ENCODE peak calls at places on chromosomes 13 and 19, in four cellular contexts. One of them, this sample, is unnamed.
A peak's percentile ranks its signal among the peaks of the same experiment; 100 is the strongest.

GRCh38 chr13:113666324-113666660 is 727 bp upstream of the GRK1 start:
- DNase-seq in mammary epithelial cell: no peak
- DNase-seq in naive thymus-derived CD4-positive, alpha-beta T cell: no peak
- DNase-seq in ascending aorta: no peak
- DNase-seq in this sample: no peak

GRCh38 chr13:103640617-103641016 is 574.4 kb upstream of the SLC10A2 start:
- DNase-seq in mammary epithelial cell: no peak
- DNase-seq in naive thymus-derived CD4-positive, alpha-beta T cell: no peak
- DNase-seq in ascending aorta: no peak
- DNase-seq in this sample: no peak

GRCh38 chr19:1125601-1126533 is 22.1 kb downstream of the GPX4 start:
- DNase-seq in mammary epithelial cell: no peak
- DNase-seq in naive thymus-derived CD4-positive, alpha-beta T cell: no peak
- DNase-seq in ascending aorta: no peak
- DNase-seq in this sample: no peak

GRCh38 chr13:110138700-110139036 is 168.3 kb downstream of the COL4A1 start:
- DNase-seq in mammary epithelial cell: no peak
- DNase-seq in naive thymus-derived CD4-positive, alpha-beta T cell: no peak
- DNase-seq in ascending aorta: no peak
- DNase-seq in this sample: no peak

GRCh38 chr13:32150239-32150638 is 118.7 kb downstream of the FRY start:
- DNase-seq in mammary epithelial cell: no peak
- DNase-seq in naive thymus-derived CD4-positive, alpha-beta T cell: no peak
- DNase-seq in ascending aorta: peak; percentile 75
- DNase-seq in this sample: no peak

GRCh38 chr13:49584771-49585182 is 581 bp downstream of the RCBTB1 start:
- DNase-seq in mammary epithelial cell: no peak
- DNase-seq in naive thymus-derived CD4-positive, alpha-beta T cell: no peak
- DNase-seq in ascending aorta: no peak
- DNase-seq in this sample: no peak

GRCh38 chr19:57664269-57665127 is 4.2 kb upstream of the ZSCAN4 start:
- DNase-seq in mammary epithelial cell: peak; percentile 39
- DNase-seq in naive thymus-derived CD4-positive, alpha-beta T cell: peak; percentile 28
- DNase-seq in ascending aorta: peak; percentile 61
- DNase-seq in this sample: peak; percentile 39

GRCh38 chr13:42999491-42999890 is 7.5 kb upstream of the EPSTI1 start:
- DNase-seq in mammary epithelial cell: no peak
- DNase-seq in naive thymus-derived CD4-positive, alpha-beta T cell: no peak
- DNase-seq in ascending aorta: no peak
- DNase-seq in this sample: no peak

GRCh38 chr13:44627441-44627840 is 51.3 kb upstream of the TSC22D1 start:
- DNase-seq in mammary epithelial cell: no peak
- DNase-seq in naive thymus-derived CD4-positive, alpha-beta T cell: no peak
- DNase-seq in ascending aorta: no peak
- DNase-seq in this sample: no peak

GRCh38 chr13:99404005-99404755 is 97.0 kb upstream of the GPR183 start:
- DNase-seq in mammary epithelial cell: peak; percentile 59
- DNase-seq in naive thymus-derived CD4-positive, alpha-beta T cell: no peak
- DNase-seq in ascending aorta: peak; percentile 56
- DNase-seq in this sample: no peak

GRCh38 chr19:33796164-33797100 is at the start of gene KCTD15:
- DNase-seq in mammary epithelial cell: peak; percentile 60
- DNase-seq in naive thymus-derived CD4-positive, alpha-beta T cell: no peak
- DNase-seq in ascending aorta: no peak
- DNase-seq in this sample: peak; percentile 61

GRCh38 chr19:47613165-47614146 is 4.5 kb downstream of the BICRA start:
- DNase-seq in mammary epithelial cell: no peak
- DNase-seq in naive thymus-derived CD4-positive, alpha-beta T cell: no peak
- DNase-seq in ascending aorta: no peak
- DNase-seq in this sample: peak; percentile 86

GRCh38 chr13:111659842-111660241 is 339.4 kb downstream of the TEX29 start:
- DNase-seq in mammary epithelial cell: no peak
- DNase-seq in naive thymus-derived CD4-positive, alpha-beta T cell: no peak
- DNase-seq in ascending aorta: no peak
- DNase-seq in this sample: no peak

GRCh38 chr13:24264976-24265375 is 44.4 kb upstream of the C1QTNF9 start:
- DNase-seq in mammary epithelial cell: peak; percentile 2
- DNase-seq in naive thymus-derived CD4-positive, alpha-beta T cell: peak; percentile 75
- DNase-seq in ascending aorta: no peak
- DNase-seq in this sample: no peak

GRCh38 chr13:76009491-76009890 is 373.4 kb downstream of the LMO7 start:
- DNase-seq in mammary epithelial cell: peak; percentile 63
- DNase-seq in naive thymus-derived CD4-positive, alpha-beta T cell: no peak
- DNase-seq in ascending aorta: no peak
- DNase-seq in this sample: no peak

GRCh38 chr19:11378319-11379189 is 4.1 kb downstream of the SWSAP1 start:
- DNase-seq in mammary epithelial cell: peak; percentile 80
- DNase-seq in naive thymus-derived CD4-positive, alpha-beta T cell: no peak
- DNase-seq in ascending aorta: no peak
- DNase-seq in this sample: peak; percentile 64

GRCh38 chr19:14507704-14508246 is 10.4 kb downstream of the DNAJB1 start:
- DNase-seq in mammary epithelial cell: peak; percentile 65
- DNase-seq in naive thymus-derived CD4-positive, alpha-beta T cell: no peak
- DNase-seq in ascending aorta: no peak
- DNase-seq in this sample: no peak

GRCh38 chr19:40604647-40605200 is 3.6 kb downstream of the LTBP4 start:
- DNase-seq in mammary epithelial cell: peak; percentile 41
- DNase-seq in naive thymus-derived CD4-positive, alpha-beta T cell: no peak
- DNase-seq in ascending aorta: no peak
- DNase-seq in this sample: no peak

GRCh38 chr13:74129500-74130144 is 4.6 kb downstream of the KLF12 start:
- DNase-seq in mammary epithelial cell: peak; percentile 6
- DNase-seq in naive thymus-derived CD4-positive, alpha-beta T cell: peak; percentile 16
- DNase-seq in ascending aorta: no peak
- DNase-seq in this sample: peak; percentile 81

GRCh38 chr19:54432144-54432738 is 16.8 kb upstream of the LENG8 start:
- DNase-seq in mammary epithelial cell: peak; percentile 78
- DNase-seq in naive thymus-derived CD4-positive, alpha-beta T cell: no peak
- DNase-seq in ascending aorta: no peak
- DNase-seq in this sample: no peak

GRCh38 chr13:74250738-74251190 is 116.6 kb upstream of the KLF12 start:
- DNase-seq in mammary epithelial cell: peak; percentile 88
- DNase-seq in naive thymus-derived CD4-positive, alpha-beta T cell: no peak
- DNase-seq in ascending aorta: no peak
- DNase-seq in this sample: no peak

GRCh38 chr13:40974460-40975407 is 44.4 kb downstream of the ELF1 start:
- DNase-seq in mammary epithelial cell: peak; percentile 23
- DNase-seq in naive thymus-derived CD4-positive, alpha-beta T cell: peak; percentile 46
- DNase-seq in ascending aorta: no peak
- DNase-seq in this sample: peak; percentile 77

GRCh38 chr13:92355213-92355612 is 871.4 kb upstream of the GPC6 start:
- DNase-seq in mammary epithelial cell: no peak
- DNase-seq in naive thymus-derived CD4-positive, alpha-beta T cell: no peak
- DNase-seq in ascending aorta: no peak
- DNase-seq in this sample: peak; percentile 40

GRCh38 chr13:94233401-94233800 is 246.1 kb downstream of the DCT start:
- DNase-seq in mammary epithelial cell: peak; percentile 91
- DNase-seq in naive thymus-derived CD4-positive, alpha-beta T cell: no peak
- DNase-seq in ascending aorta: no peak
- DNase-seq in this sample: peak; percentile 76

GRCh38 chr19:18444513-18444912 is 6.6 kb upstream of the ISYNA1 start:
- DNase-seq in mammary epithelial cell: no peak
- DNase-seq in naive thymus-derived CD4-positive, alpha-beta T cell: no peak
- DNase-seq in ascending aorta: no peak
- DNase-seq in this sample: no peak

GRCh38 chr19:53881482-53882390 is at the start of gene PRKCG:
- DNase-seq in mammary epithelial cell: peak; percentile 41
- DNase-seq in naive thymus-derived CD4-positive, alpha-beta T cell: peak; percentile 75
- DNase-seq in ascending aorta: no peak
- DNase-seq in this sample: peak; percentile 62

GRCh38 chr13:90526711-90527110 is 820.8 kb upstream of the MIR17HG start:
- DNase-seq in mammary epithelial cell: no peak
- DNase-seq in naive thymus-derived CD4-positive, alpha-beta T cell: no peak
- DNase-seq in ascending aorta: no peak
- DNase-seq in this sample: no peak

GRCh38 chr13:74289130-74289529 is 154.9 kb upstream of the KLF12 start:
- DNase-seq in mammary epithelial cell: no peak
- DNase-seq in naive thymus-derived CD4-positive, alpha-beta T cell: no peak
- DNase-seq in ascending aorta: no peak
- DNase-seq in this sample: no peak

GRCh38 chr19:4524808-4525562 is 6.7 kb upstream of the PLIN4 start:
- DNase-seq in mammary epithelial cell: peak; percentile 30
- DNase-seq in naive thymus-derived CD4-positive, alpha-beta T cell: peak; percentile 60
- DNase-seq in ascending aorta: no peak
- DNase-seq in this sample: peak; percentile 63

GRCh38 chr19:1065606-1066109 is 1.3 kb upstream of the ARHGAP45 start:
- DNase-seq in mammary epithelial cell: peak; percentile 54
- DNase-seq in naive thymus-derived CD4-positive, alpha-beta T cell: no peak
- DNase-seq in ascending aorta: no peak
- DNase-seq in this sample: no peak

GRCh38 chr13:84131249-84131648 is 249.0 kb upstream of the SLITRK1 start:
- DNase-seq in mammary epithelial cell: no peak
- DNase-seq in naive thymus-derived CD4-positive, alpha-beta T cell: no peak
- DNase-seq in ascending aorta: no peak
- DNase-seq in this sample: no peak

GRCh38 chr13:25659091-25659502 is 287.3 kb downstream of the ATP8A2 start:
- DNase-seq in mammary epithelial cell: peak; percentile 31
- DNase-seq in naive thymus-derived CD4-positive, alpha-beta T cell: no peak
- DNase-seq in ascending aorta: no peak
- DNase-seq in this sample: no peak

GRCh38 chr13:94182185-94182761 is 297.2 kb downstream of the DCT start:
- DNase-seq in mammary epithelial cell: no peak
- DNase-seq in naive thymus-derived CD4-positive, alpha-beta T cell: no peak
- DNase-seq in ascending aorta: no peak
- DNase-seq in this sample: no peak

GRCh38 chr13:36965767-36966166 is 33.4 kb downstream of the ALG5 start:
- DNase-seq in mammary epithelial cell: peak; percentile 88
- DNase-seq in naive thymus-derived CD4-positive, alpha-beta T cell: no peak
- DNase-seq in ascending aorta: no peak
- DNase-seq in this sample: peak; percentile 22

GRCh38 chr19:55376381-55376933 is at the start of gene TMEM190:
- DNase-seq in mammary epithelial cell: peak; percentile 22
- DNase-seq in naive thymus-derived CD4-positive, alpha-beta T cell: no peak
- DNase-seq in ascending aorta: no peak
- DNase-seq in this sample: no peak

GRCh38 chr13:98873377-98874028 is 104.4 kb downstream of the DOCK9 start:
- DNase-seq in mammary epithelial cell: no peak
- DNase-seq in naive thymus-derived CD4-positive, alpha-beta T cell: no peak
- DNase-seq in ascending aorta: no peak
- DNase-seq in this sample: no peak

GRCh38 chr13:114068723-114069322 is 63.6 kb downstream of the RASA3 start:
- DNase-seq in mammary epithelial cell: no peak
- DNase-seq in naive thymus-derived CD4-positive, alpha-beta T cell: no peak
- DNase-seq in ascending aorta: no peak
- DNase-seq in this sample: no peak

GRCh38 chr13:94480672-94481145 is 1.2 kb upstream of the DCT start:
- DNase-seq in mammary epithelial cell: peak; percentile 6
- DNase-seq in naive thymus-derived CD4-positive, alpha-beta T cell: no peak
- DNase-seq in ascending aorta: no peak
- DNase-seq in this sample: no peak

GRCh38 chr19:52370341-52370710 is 603 bp downstream of the ZNF880 start:
- DNase-seq in mammary epithelial cell: no peak
- DNase-seq in naive thymus-derived CD4-positive, alpha-beta T cell: no peak
- DNase-seq in ascending aorta: no peak
- DNase-seq in this sample: no peak
- H3K9me3 ChIP-seq in mammary epithelial cell: peaks cover 27% of the 10 kb centered on the region
- H3K9me3 ChIP-seq in naive thymus-derived CD4-positive, alpha-beta T cell: peaks cover 3% of the 10 kb centered on the region
- H3K9me3 ChIP-seq in ascending aorta: peaks cover 19% of the 10 kb centered on the region
- H3K9me3 ChIP-seq in this sample: peaks cover 46% of the 10 kb centered on the region

GRCh38 chr19:35125270-35125717 is 9.6 kb downstream of the LGI4 start:
- DNase-seq in mammary epithelial cell: no peak
- DNase-seq in naive thymus-derived CD4-positive, alpha-beta T cell: no peak
- DNase-seq in ascending aorta: no peak
- DNase-seq in this sample: no peak

GRCh38 chr19:35127871-35128270 is 7.0 kb downstream of the LGI4 start:
- DNase-seq in mammary epithelial cell: peak; percentile 84
- DNase-seq in naive thymus-derived CD4-positive, alpha-beta T cell: no peak
- DNase-seq in ascending aorta: no peak
- DNase-seq in this sample: no peak

GRCh38 chr19:35124098-35125060 is 8.8 kb downstream of the FXYD3 start:
- DNase-seq in mammary epithelial cell: peak; percentile 89
- DNase-seq in naive thymus-derived CD4-positive, alpha-beta T cell: peak; percentile 85
- DNase-seq in ascending aorta: peak; percentile 96
- DNase-seq in this sample: peak; percentile 94

GRCh38 chr19:35126624-35126959 is 8.3 kb downstream of the LGI4 start:
- DNase-seq in mammary epithelial cell: no peak
- DNase-seq in naive thymus-derived CD4-positive, alpha-beta T cell: no peak
- DNase-seq in ascending aorta: no peak
- DNase-seq in this sample: no peak

GRCh38 chr19:35125746-35126623 is 8.9 kb downstream of the LGI4 start:
- DNase-seq in mammary epithelial cell: peak; percentile 57
- DNase-seq in naive thymus-derived CD4-positive, alpha-beta T cell: no peak
- DNase-seq in ascending aorta: no peak
- DNase-seq in this sample: no peak
- H3K27ac ChIP-seq in mammary epithelial cell: no peak overlapping the region
- H3K27ac ChIP-seq in naive thymus-derived CD4-positive, alpha-beta T cell: no peak overlapping the region
- H3K27ac ChIP-seq in ascending aorta: peak overlapping the region; percentile 1
- H3K27ac ChIP-seq in this sample: no peak overlapping the region

GRCh38 chr19:28067882-28068281 is 1145.1 kb downstream of the UQCRFS1 start:
- DNase-seq in mammary epithelial cell: no peak
- DNase-seq in naive thymus-derived CD4-positive, alpha-beta T cell: no peak
- DNase-seq in ascending aorta: no peak
- DNase-seq in this sample: no peak

GRCh38 chr19:28066988-28067387 is 1146.0 kb downstream of the UQCRFS1 start:
- DNase-seq in mammary epithelial cell: no peak
- DNase-seq in naive thymus-derived CD4-positive, alpha-beta T cell: no peak
- DNase-seq in ascending aorta: no peak
- DNase-seq in this sample: no peak

GRCh38 chr19:28065026-28065425 is 1147.9 kb downstream of the UQCRFS1 start:
- DNase-seq in mammary epithelial cell: no peak
- DNase-seq in naive thymus-derived CD4-positive, alpha-beta T cell: no peak
- DNase-seq in ascending aorta: no peak
- DNase-seq in this sample: no peak

GRCh38 chr19:28063702-28064101 is 1149.2 kb downstream of the UQCRFS1 start:
- DNase-seq in mammary epithelial cell: no peak
- DNase-seq in naive thymus-derived CD4-positive, alpha-beta T cell: no peak
- DNase-seq in ascending aorta: no peak
- DNase-seq in this sample: no peak

DNA sequence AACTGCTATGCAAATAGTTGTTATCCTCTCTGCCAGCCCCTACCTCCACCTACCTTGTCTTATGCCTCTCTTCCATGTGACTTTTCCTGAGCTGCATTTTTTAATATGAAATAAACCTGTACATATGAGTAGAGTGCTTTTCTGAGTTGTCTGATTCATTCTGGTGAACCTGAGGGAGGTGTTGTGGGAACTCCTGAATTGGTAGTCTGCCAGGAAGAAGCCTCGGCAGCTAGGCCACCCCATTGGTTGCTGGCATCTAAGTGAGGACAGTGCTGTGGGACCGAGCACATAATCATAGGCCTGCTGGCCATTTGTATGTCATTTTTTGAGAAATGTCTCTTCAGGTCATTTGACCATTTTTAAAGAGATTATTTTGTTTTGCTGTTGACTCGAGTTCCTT is 1146.8 kb downstream of the UQCRFS1 start:
- DNase-seq in mammary epithelial cell: no peak
- DNase-seq in naive thymus-derived CD4-positive, alpha-beta T cell: no peak
- DNase-seq in ascending aorta: no peak
- DNase-seq in this sample: no peak
- H3K9me3 ChIP-seq in mammary epithelial cell: peaks cover 23% of the 10 kb centered on the region
- H3K9me3 ChIP-seq in naive thymus-derived CD4-positive, alpha-beta T cell: no peaks in the 10 kb centered on the region
- H3K9me3 ChIP-seq in ascending aorta: no peaks in the 10 kb centered on the region
- H3K9me3 ChIP-seq in this sample: peaks cover 59% of the 10 kb centered on the region

DNA sequence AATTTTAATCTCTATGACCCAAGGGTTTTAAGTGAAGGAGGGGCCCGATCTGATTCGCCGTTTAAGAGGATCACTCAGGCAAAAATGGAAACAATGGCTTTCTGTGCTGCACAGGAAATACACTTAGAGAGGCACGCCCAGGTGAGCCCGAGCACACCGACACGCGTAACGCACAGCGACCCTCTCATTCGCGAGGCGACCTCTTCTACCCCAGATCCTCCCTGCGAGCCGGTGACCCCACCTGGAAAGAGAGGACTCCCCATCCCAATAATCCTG is 216 bp downstream of the SH2D3A start:
- DNase-seq in mammary epithelial cell: peak; percentile 85
- DNase-seq in naive thymus-derived CD4-positive, alpha-beta T cell: no peak
- DNase-seq in ascending aorta: no peak
- DNase-seq in this sample: no peak
- H3K27ac ChIP-seq in mammary epithelial cell: peak overlapping the region; percentile 94
- H3K27ac ChIP-seq in naive thymus-derived CD4-positive, alpha-beta T cell: peak overlapping the region; percentile 91
- H3K27ac ChIP-seq in ascending aorta: no peak overlapping the region
- H3K27ac ChIP-seq in this sample: no peak overlapping the region

This sample was measured in A673.